ENCODE peak calls at places on chromosomes 3 and 15, in six cellular contexts. O is gastrocnemius medialis, H is Panc1, P is RWPE1, U is left lung, J is WERI-Rb-1. D is an unnamed sample.
A peak's percentile ranks its signal among the peaks of the same experiment; 100 is the strongest.

GRCh38 chr15:59536553-59536952 is 75.0 kb upstream of the GCNT3 start:
- DNase-seq in O (no peak), H (no peak), P (no peak), U (no peak), J (peak; percentile 31), D (no peak)

GRCh38 chr3:123667784-123668183 is 82.9 kb upstream of the HACD2 start:
- DNase-seq in O (no peak), H (no peak), P (no peak), U (no peak), J (no peak), D (no peak)

GRCh38 chr3:58167431-58168351 is 43.1 kb downstream of the DNASE1L3 start:
- DNase-seq in O (no peak), H (no peak), P (peak; percentile 30), U (peak; percentile 56), J (peak; percentile 66), D (no peak)

GRCh38 chr3:53104762-53105161 is 25.5 kb downstream of the RFT1 start:
- DNase-seq in O (no peak), H (no peak), P (no peak), U (no peak), J (no peak), D (no peak)

GRCh38 chr3:72176537-72177041 is 391.6 kb upstream of the PROK2 start:
- DNase-seq in O (no peak), H (no peak), P (no peak), U (no peak), J (no peak), D (no peak)

GRCh38 chr3:174208161-174208560 is 651.0 kb upstream of the NAALADL2 start:
- DNase-seq in O (no peak), H (no peak), P (no peak), U (no peak), J (no peak), D (no peak)

GRCh38 chr3:171121801-171122200 is 95.3 kb upstream of the SLC2A2 start:
- DNase-seq in O (no peak), H (no peak), P (no peak), U (no peak), J (no peak), D (no peak)

GRCh38 chr3:180926526-180926925 is 14.1 kb downstream of the FXR1 start:
- DNase-seq in O (no peak), H (no peak), P (no peak), U (no peak), J (no peak), D (no peak)

GRCh38 chr15:70111203-70112017 is 13.7 kb upstream of the TLE3 start:
- DNase-seq in O (no peak), H (no peak), P (no peak), U (peak; percentile 60), J (peak; percentile 89), D (no peak)

GRCh38 chr15:47427463-47427862 is 289.8 kb upstream of the SEMA6D start:
- DNase-seq in O (no peak), H (no peak), P (no peak), U (no peak), J (no peak), D (no peak)

GRCh38 chr3:157128771-157129671 is 30.9 kb downstream of the CCNL1 start:
- DNase-seq in O (no peak), H (no peak), P (no peak), U (no peak), J (no peak), D (no peak)

GRCh38 chr15:41585140-41586047 is 26.4 kb downstream of the TYRO3 start:
- DNase-seq in O (no peak), H (peak; percentile 20), P (peak; percentile 53), U (no peak), J (no peak), D (no peak)

GRCh38 chr3:177521305-177521704 is 324.0 kb upstream of the TBL1XR1 start:
- DNase-seq in O (no peak), H (no peak), P (peak; percentile 16), U (peak; percentile 80), J (peak; percentile 62), D (no peak)

GRCh38 chr15:27767918-27768640 is 331.0 kb downstream of the OCA2 start:
- DNase-seq in O (no peak), H (no peak), P (no peak), U (no peak), J (no peak), D (no peak)

GRCh38 chr3:134453631-134454030 is 32.2 kb downstream of the ANAPC13 start:
- DNase-seq in O (no peak), H (no peak), P (no peak), U (no peak), J (peak; percentile 69), D (no peak)

GRCh38 chr3:46065294-46065705 is 38.0 kb upstream of the XCR1 start:
- DNase-seq in O (peak; percentile 82), H (no peak), P (peak; percentile 14), U (no peak), J (no peak), D (no peak)

GRCh38 chr3:27713066-27713400 is 9.1 kb downstream of the EOMES start:
- DNase-seq in O (no peak), H (no peak), P (no peak), U (no peak), J (no peak), D (no peak)

GRCh38 chr3:60636846-60637245 is 614.4 kb downstream of the FHIT start:
- DNase-seq in O (no peak), H (no peak), P (no peak), U (no peak), J (no peak), D (no peak)

GRCh38 chr15:65942436-65942835 is 73.1 kb downstream of the RAB11A start:
- DNase-seq in O (no peak), H (no peak), P (no peak), U (no peak), J (no peak), D (no peak)

GRCh38 chr3:16372362-16373269 is 107.6 kb downstream of the OXNAD1 start:
- DNase-seq in O (no peak), H (no peak), P (no peak), U (no peak), J (no peak), D (no peak)

GRCh38 chr3:16370872-16371740 is 106.1 kb downstream of the OXNAD1 start:
- DNase-seq in O (no peak), H (no peak), P (no peak), U (no peak), J (peak; percentile 15), D (no peak)

GRCh38 chr3:16369885-16370284 is 104.9 kb downstream of the OXNAD1 start:
- DNase-seq in O (no peak), H (no peak), P (no peak), U (no peak), J (no peak), D (no peak)

GRCh38 chr3:16369247-16369646 is 104.2 kb downstream of the OXNAD1 start:
- DNase-seq in O (no peak), H (no peak), P (peak; percentile 36), U (no peak), J (no peak), D (no peak)

DNA sequence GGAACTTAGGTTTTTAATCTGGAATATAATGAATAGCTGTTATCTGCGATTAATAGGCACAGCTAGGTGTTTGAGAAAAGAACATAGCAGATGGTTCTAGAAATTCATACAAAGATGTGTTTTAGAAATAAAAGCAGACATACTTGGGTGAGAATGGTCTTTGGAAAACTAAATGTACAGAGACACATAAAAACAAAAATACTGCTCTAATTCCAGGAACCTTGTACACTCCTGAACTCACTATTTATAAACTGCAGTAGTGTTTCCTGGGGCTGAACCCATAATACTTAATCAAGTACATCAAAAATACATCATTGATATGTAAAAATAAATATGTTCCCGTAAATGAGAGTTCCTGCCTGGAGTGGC is 105.5 kb downstream of the OXNAD1 start:
- DNase-seq in O (no peak), H (no peak), P (no peak), U (no peak), J (no peak), D (no peak)
- H3K27ac ChIP-seq in O (peak overlapping the region; percentile 65), H (no peak overlapping the region), P (no peak overlapping the region), U (no peak overlapping the region), J (no peak overlapping the region), D (peak overlapping the region; percentile 32)

GRCh38 chr3:13768453-13768852 is 111.4 kb downstream of the WNT7A start:
- DNase-seq in O (no peak), H (no peak), P (no peak), U (no peak), J (no peak), D (no peak)

GRCh38 chr3:13764161-13764560 is 115.7 kb downstream of the WNT7A start:
- DNase-seq in O (no peak), H (no peak), P (no peak), U (no peak), J (no peak), D (no peak)

GRCh38 chr3:13767030-13767429 is 112.8 kb downstream of the WNT7A start:
- DNase-seq in O (no peak), H (no peak), P (no peak), U (no peak), J (no peak), D (no peak)

GRCh38 chr3:13767896-13768295 is 112.0 kb downstream of the WNT7A start:
- DNase-seq in O (no peak), H (no peak), P (no peak), U (no peak), J (no peak), D (no peak)

DNA sequence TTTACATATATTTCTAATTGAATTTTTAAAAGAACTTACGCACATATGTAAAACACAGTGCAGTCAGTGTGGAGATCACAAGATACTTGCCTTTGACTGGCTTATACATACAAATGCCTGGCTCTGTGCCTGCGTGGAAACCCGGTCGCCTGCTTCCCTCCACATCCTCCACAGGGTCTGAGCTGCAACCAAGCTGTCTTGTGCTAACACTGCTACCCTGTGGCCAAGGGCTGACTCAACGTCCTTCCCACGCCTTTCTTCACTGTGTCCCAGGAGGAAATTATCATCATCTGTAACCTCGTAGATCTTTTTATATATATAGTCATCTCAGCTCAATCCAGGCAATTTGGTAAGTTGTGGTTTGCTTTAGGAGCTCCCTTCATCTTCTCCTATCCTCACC is 116.9 kb downstream of the WNT7A start:
- DNase-seq in O (no peak), H (no peak), P (no peak), U (no peak), J (no peak), D (no peak)
- TF ChIP-seq CTCF in O (no peak), H (no peak), P (no peak), U (no peak), J (peak; percentile 34), D (no peak)

GRCh38 chr15:91862891-91863520 is 9.5 kb downstream of the SLCO3A1 start:
- DNase-seq in O (no peak), H (no peak), P (no peak), U (no peak), J (no peak), D (no peak)
- H3K27ac ChIP-seq in O (no peak overlapping the region), H (peak overlapping the region; percentile 52), P (peak overlapping the region; percentile 34), U (no peak overlapping the region), J (no peak overlapping the region), D (no peak overlapping the region)

GRCh38 chr3:43737001-43737440 is 46.3 kb downstream of the ABHD5 start:
- DNase-seq in O (no peak), H (no peak), P (no peak), U (no peak), J (no peak), D (no peak)

GRCh38 chr3:43748179-43748578 is 57.4 kb downstream of the ABHD5 start:
- DNase-seq in O (no peak), H (no peak), P (peak; percentile 16), U (no peak), J (no peak), D (no peak)

GRCh38 chr3:43738305-43738704 is 47.6 kb downstream of the ABHD5 start:
- DNase-seq in O (no peak), H (no peak), P (no peak), U (no peak), J (no peak), D (no peak)

GRCh38 chr3:43747641-43748040 is 56.9 kb downstream of the ABHD5 start:
- DNase-seq in O (no peak), H (no peak), P (no peak), U (no peak), J (no peak), D (no peak)

GRCh38 chr3:43742935-43743334 is 52.2 kb downstream of the ABHD5 start:
- DNase-seq in O (no peak), H (no peak), P (no peak), U (no peak), J (no peak), D (no peak)
- TF ChIP-seq CTCF in O (no peak), H (no peak), P (no peak), U (no peak), J (peak; percentile 22), D (no peak)

D was measured in thoracic aorta.